ENCODE peak calls at places on chromosomes 6 and 20, in six cellular contexts. N is fibroblast of mammary gland, J is bronchial epithelial cell, L is cardiac muscle cell, E is lower leg skin, R is neural progenitor cell. B is an unnamed sample.

GRCh38 chr20:25864326-25864970 is 167.8 kb upstream of the ZNF337 start:
- DNase-seq in N (no peak), L (no peak), E (no peak), J (no peak), R (no peak), B (no peak)

GRCh38 chr20:64146936-64147451 is 17.3 kb upstream of the MYT1 start:
- DNase-seq in R (no peak), J (no peak), L (no peak), N (no peak), E (peak; percentile 74), B (no peak)

GRCh38 chr20:46142124-46142523 is 24.0 kb downstream of the CD40 start:
- DNase-seq in L (no peak), E (no peak), J (no peak), R (peak; percentile 38), N (no peak), B (no peak)

GRCh38 chr6:16625319-16626240 is 135.7 kb downstream of the ATXN1 start:
- DNase-seq in N (peak; percentile 14), R (no peak), L (no peak), J (no peak), E (no peak), B (no peak)

GRCh38 chr20:4174909-4175308 is 159.6 kb upstream of the RNF24 start:
- DNase-seq in N (no peak), L (no peak), E (no peak), J (no peak), R (no peak), B (no peak)

GRCh38 chr20:34058831-34059230 is 53.2 kb downstream of the EIF2S2 start:
- DNase-seq in E (no peak), L (peak; percentile 17), N (peak; percentile 9), J (no peak), R (no peak), B (no peak)

GRCh38 chr6:106623039-106623438 is 6.3 kb downstream of the RTN4IP1 start:
- DNase-seq in R (no peak), J (no peak), L (no peak), N (no peak), E (no peak), B (no peak)

GRCh38 chr6:5334341-5334740 is 73.0 kb downstream of the FARS2 start:
- DNase-seq in E (no peak), R (no peak), L (peak; percentile 7), J (no peak), N (peak; percentile 73), B (no peak)

GRCh38 chr6:33949877-33950831 is 146.4 kb upstream of the MLN start:
- DNase-seq in N (no peak), R (no peak), E (no peak), J (peak; percentile 30), L (no peak), B (no peak)

GRCh38 chr20:38473353-38473795 is 731 bp downstream of the RALGAPB start:
- DNase-seq in J (no peak), N (peak; percentile 31), E (no peak), R (peak; percentile 11), L (peak; percentile 36), B (no peak)

GRCh38 chr6:148177589-148178233 is 164.9 kb upstream of the SASH1 start:
- DNase-seq in N (peak; percentile 76), E (peak; percentile 91), L (peak; percentile 79), R (peak; percentile 58), J (peak; percentile 37), B (no peak)

GRCh38 chr6:147904416-147904815 is 395.9 kb downstream of the SAMD5 start:
- DNase-seq in R (no peak), N (no peak), E (no peak), L (no peak), J (peak; percentile 3), B (no peak)

GRCh38 chr20:48381353-48382120 is 446.3 kb downstream of the PREX1 start:
- DNase-seq in J (no peak), N (no peak), E (no peak), R (no peak), L (peak; percentile 10), B (no peak)

DNA sequence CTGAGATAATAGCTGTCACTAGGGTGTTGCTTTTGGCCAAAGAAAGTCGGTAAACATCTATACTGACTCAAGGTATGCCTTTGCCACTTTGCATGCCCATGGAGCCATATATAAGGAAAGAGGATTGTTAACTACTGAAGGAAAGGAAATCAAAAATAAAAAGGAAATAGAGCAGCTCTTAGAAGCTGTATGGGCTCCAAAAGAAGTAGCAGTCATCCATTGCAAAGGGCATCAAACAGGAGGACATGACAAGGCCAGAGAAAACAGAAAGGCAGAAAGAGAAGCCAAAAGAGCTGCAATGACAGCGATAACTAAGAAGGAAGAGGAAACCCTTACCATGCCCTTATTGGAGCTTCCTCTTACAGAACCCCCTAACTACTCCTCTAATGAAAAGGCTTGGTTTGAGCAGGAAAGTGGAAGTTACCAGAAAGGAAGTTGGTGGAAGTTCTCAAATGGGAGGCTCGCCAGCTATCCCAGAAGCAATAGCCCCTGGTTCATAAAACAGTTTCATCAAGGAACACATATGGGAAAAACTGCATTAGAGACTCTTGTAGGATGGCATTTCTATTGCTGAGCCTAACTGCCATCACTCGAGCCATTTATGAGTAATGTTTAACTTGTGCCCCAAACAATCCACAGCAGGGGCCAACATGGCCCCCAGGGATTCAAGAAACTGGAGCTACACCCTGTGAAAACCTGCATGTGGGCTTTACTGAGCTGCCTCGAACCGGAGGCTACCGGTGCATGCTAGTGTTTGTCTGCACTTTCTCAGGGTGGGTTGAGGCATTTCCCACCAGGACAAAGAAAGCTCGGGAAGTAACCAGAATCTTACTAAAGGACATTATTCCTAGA is 7.0 kb downstream of the IL22RA2 start:
- DNase-seq in J (no peak), R (no peak), L (no peak), N (no peak), E (no peak), B (no peak)
- TF ChIP-seq CTCF in J (no peak), R (no peak), L (no peak), N (no peak), E (no peak), B (no peak)

DNA sequence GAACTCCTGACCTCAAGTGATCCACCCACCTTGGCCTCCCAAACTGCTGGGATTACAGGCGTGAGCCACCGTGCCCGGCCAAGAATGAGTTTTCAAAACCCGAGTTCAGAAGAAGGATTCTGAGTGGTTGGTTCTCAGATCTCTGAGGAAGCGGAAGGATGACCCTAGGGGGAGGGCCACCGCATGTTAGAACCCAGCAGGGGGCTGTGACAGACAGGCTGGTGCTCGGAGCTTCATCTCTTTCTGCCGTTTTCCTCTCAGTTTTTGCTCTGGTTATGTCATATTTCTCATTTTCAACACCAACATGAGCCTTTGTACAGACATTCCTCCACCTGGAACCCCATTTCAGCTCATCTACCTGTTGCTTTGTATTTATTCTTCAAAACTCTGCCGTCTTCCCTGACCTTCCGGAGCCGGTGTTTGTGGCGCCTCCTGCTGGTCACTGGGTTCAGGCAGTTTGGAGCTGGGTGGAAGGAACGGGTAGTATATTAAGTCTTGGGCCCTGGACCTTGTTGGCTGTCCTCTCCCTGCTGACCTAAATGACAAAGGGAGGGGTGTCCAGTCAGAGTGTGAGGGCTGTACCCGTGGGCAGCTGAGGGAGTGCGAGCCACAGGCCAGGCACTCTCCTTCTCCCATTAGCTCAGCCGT is at the start of gene DEFB123:
- DNase-seq in N (no peak), J (no peak), E (no peak), L (no peak), R (no peak), B (no peak)
- TF ChIP-seq CTCF in N (peak; percentile 19), J (no peak), E (no peak), L (no peak), R (peak; percentile 4), B (peak; percentile 33)

GRCh38 chr6:124433369-124434064 is 528.7 kb upstream of the RNF217 start:
- DNase-seq in L (no peak), J (no peak), E (no peak), R (no peak), N (no peak), B (no peak)
- TF ChIP-seq CTCF in L (no peak), J (no peak), E (no peak), R (no peak), N (no peak), B (no peak)

GRCh38 chr6:57324538-57324937 is 7.1 kb downstream of the PRIM2 start:
- DNase-seq in L (no peak), J (peak; percentile 28), R (no peak), E (no peak), N (peak; percentile 31), B (no peak)
- TF ChIP-seq CTCF in L (peak; percentile 48), J (peak; percentile 24), R (peak; percentile 56), E (no peak), N (peak; percentile 41), B (peak; percentile 72)

GRCh38 chr6:72580281-72580940 is 41.5 kb upstream of the KCNQ5 start:
- DNase-seq in R (peak; percentile 36), N (peak; percentile 77), E (no peak), L (peak; percentile 89), J (peak; percentile 82), B (no peak)
- TF ChIP-seq CTCF in R (peak; percentile 58), N (peak; percentile 60), E (no peak), L (peak; percentile 80), J (peak; percentile 55), B (peak; percentile 61)

GRCh38 chr20:2998728-2999127 is 44.7 kb upstream of the GNRH2 start:
- DNase-seq in J (no peak), N (no peak), L (no peak), E (no peak), R (no peak), B (no peak)

GRCh38 chr20:3003416-3003815 is 40.0 kb upstream of the GNRH2 start:
- DNase-seq in E (no peak), L (no peak), N (no peak), J (no peak), R (no peak), B (no peak)

GRCh38 chr20:2995796-2996195 is 47.6 kb upstream of the GNRH2 start:
- DNase-seq in L (no peak), N (no peak), J (no peak), E (no peak), R (no peak), B (no peak)

GRCh38 chr20:3000852-3001523 is 42.4 kb upstream of the GNRH2 start:
- DNase-seq in L (peak; percentile 83), E (no peak), N (peak; percentile 80), R (peak; percentile 64), J (peak; percentile 66), B (no peak)
- TF ChIP-seq CTCF in L (peak; percentile 58), E (no peak), N (peak; percentile 65), R (peak; percentile 66), J (peak; percentile 47), B (peak; percentile 81)

DNA sequence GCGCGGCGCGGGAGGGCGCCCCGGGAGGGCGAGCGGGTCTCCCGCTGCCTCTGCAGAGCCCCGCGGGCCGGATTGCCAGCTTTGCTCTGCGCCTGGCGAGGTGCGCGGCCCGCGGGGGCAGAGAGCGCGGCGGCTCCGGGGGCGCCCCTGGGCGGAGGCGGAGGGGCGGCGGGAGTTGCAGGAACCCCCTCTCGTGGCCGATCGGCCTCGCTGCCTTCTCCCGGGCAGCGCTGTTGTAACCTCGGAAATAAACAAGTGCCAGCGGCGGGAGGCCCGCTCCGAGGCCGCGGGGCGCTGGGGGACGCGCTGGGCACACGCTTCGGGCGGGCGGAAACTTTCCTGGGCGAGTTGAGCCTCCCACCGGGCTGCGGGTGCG is 1.2 kb downstream of the CDH4 start:
- DNase-seq in J (no peak), L (peak; percentile 25), N (peak; percentile 42), R (peak; percentile 84), E (no peak), B (no peak)
- TF ChIP-seq CTCF in J (peak; percentile 48), L (peak; percentile 25), N (no peak), R (peak; percentile 52), E (no peak), B (peak; percentile 70)

B was measured in type B pancreatic cell.